ENCODE peak calls at places on chromosomes 3 and 15, in nine cellular contexts. G is SJSA1; N is skeletal muscle cell; Y is esophagus muscularis mucosa; T is ovary; H is fibroblast of the aortic adventitia; P is heart right ventricle; R is CD8-positive, alpha-beta memory T cell; O is AG09309. M is an unnamed sample.

GRCh38 chr3:46892285-46893145 is 15.0 kb downstream of the PTH1R start:
- DNase-seq in T (peak), P (peak), O (peak), H (peak), R (no peak), N (no peak), G (peak), Y (peak), M (peak)

GRCh38 chr3:61954097-61954528 is 392.7 kb downstream of the PTPRG start:
- DNase-seq in R (no peak), O (peak), H (peak), P (no peak), T (no peak), G (no peak), Y (no peak), N (peak), M (no peak)

GRCh38 chr3:194187543-194187942 is 51.6 kb downstream of the HES1 start:
- DNase-seq in N (no peak), P (no peak), R (no peak), T (no peak), G (no peak), Y (no peak), O (no peak), H (no peak), M (no peak)

GRCh38 chr15:77897896-77898406 is 179.6 kb downstream of the TBC1D2B start:
- DNase-seq in N (no peak), T (no peak), R (no peak), Y (no peak), H (no peak), G (no peak), O (no peak), P (no peak), M (no peak)

GRCh38 chr15:58369261-58369699 is 62.5 kb upstream of the LIPC start:
- DNase-seq in R (peak), T (no peak), G (peak), O (peak), H (peak), N (no peak), P (no peak), Y (peak), M (no peak)

GRCh38 chr15:69408841-69409240 is 5.3 kb upstream of the KIF23 start:
- DNase-seq in N (no peak), O (no peak), H (no peak), G (no peak), R (no peak), P (no peak), T (no peak), Y (no peak), M (no peak)

GRCh38 chr3:43723121-43723734 is 32.5 kb downstream of the ABHD5 start:
- DNase-seq in Y (no peak), H (peak), G (no peak), T (no peak), P (no peak), N (no peak), R (no peak), O (no peak), M (no peak)

GRCh38 chr15:42576776-42577175 is 1.4 kb downstream of the STARD9 start:
- DNase-seq in R (no peak), N (no peak), Y (no peak), G (no peak), T (no peak), O (no peak), H (no peak), P (no peak), M (no peak)

GRCh38 chr3:178022599-178022998 is 513.6 kb upstream of the KCNMB2 start:
- DNase-seq in R (no peak), O (peak), H (peak), T (no peak), Y (no peak), P (no peak), G (no peak), N (no peak), M (no peak)

GRCh38 chr3:111538687-111539086 is 3.3 kb upstream of the CD96 start:
- DNase-seq in N (peak), G (peak), R (peak), Y (no peak), P (no peak), O (no peak), T (no peak), H (peak), M (peak)

GRCh38 chr3:53161345-53161819 is 373 bp downstream of the PRKCD start:
- DNase-seq in H (no peak), R (no peak), Y (no peak), P (peak), N (no peak), O (no peak), T (no peak), G (peak), M (no peak)

GRCh38 chr15:59186501-59186900 is 20.1 kb upstream of the LDHAL6B start:
- DNase-seq in H (peak), G (no peak), O (no peak), P (no peak), R (no peak), T (no peak), Y (no peak), N (no peak), M (no peak)

GRCh38 chr3:97954193-97954827 is 17.9 kb downstream of the RIOX2 start:
- DNase-seq in N (no peak), G (no peak), T (no peak), P (no peak), Y (no peak), H (no peak), R (no peak), O (no peak), M (no peak)

GRCh38 chr3:184372296-184372821 is 5.6 kb downstream of the THPO start:
- DNase-seq in N (no peak), G (no peak), T (no peak), P (no peak), O (no peak), Y (no peak), H (no peak), R (no peak), M (no peak)

GRCh38 chr3:67648229-67648628 is 6.2 kb downstream of the SUCLG2 start:
- DNase-seq in P (no peak), Y (no peak), R (no peak), N (no peak), H (no peak), G (peak), O (no peak), T (no peak), M (no peak)

GRCh38 chr3:354433-354832 is 157.9 kb downstream of the CHL1 start:
- DNase-seq in G (peak), H (peak), O (peak), R (no peak), Y (no peak), T (peak), P (no peak), N (no peak), M (peak)

GRCh38 chr15:64274541-64274940 is 81.4 kb downstream of the CSNK1G1 start:
- DNase-seq in P (no peak), T (no peak), G (no peak), R (no peak), O (no peak), Y (no peak), H (no peak), N (no peak), M (no peak)

GRCh38 chr3:62201438-62202035 is 171.8 kb downstream of the FEZF2 start:
- DNase-seq in T (no peak), Y (no peak), G (no peak), P (no peak), O (peak), H (peak), N (no peak), R (no peak), M (no peak)

GRCh38 chr15:31046759-31047359 is 54.7 kb downstream of the TRPM1 start:
- DNase-seq in R (no peak), Y (no peak), H (no peak), G (no peak), O (no peak), P (no peak), T (no peak), N (no peak), M (no peak)

GRCh38 chr3:171967137-171967783 is 72.1 kb upstream of the FNDC3B start:
- DNase-seq in G (peak), P (no peak), N (peak), O (peak), T (no peak), H (peak), Y (no peak), R (no peak), M (peak)

GRCh38 chr3:102024270-102024904 is 175.1 kb downstream of the NFKBIZ start:
- DNase-seq in H (no peak), O (no peak), T (no peak), N (no peak), Y (no peak), P (no peak), R (no peak), G (no peak), M (no peak)

GRCh38 chr3:37793889-37794591 is 67.6 kb upstream of the CTDSPL start:
- DNase-seq in G (no peak), O (no peak), P (no peak), Y (no peak), T (no peak), H (no peak), R (no peak), N (no peak), M (no peak)

GRCh38 chr15:70078578-70079417 is 18.9 kb downstream of the TLE3 start:
- DNase-seq in G (no peak), P (no peak), N (no peak), R (no peak), H (no peak), Y (no peak), O (no peak), T (peak), M (no peak)

GRCh38 chr3:124850212-124850611 is 37.0 kb downstream of the ITGB5 start:
- DNase-seq in O (no peak), Y (no peak), N (no peak), H (no peak), P (no peak), T (no peak), G (no peak), R (no peak), M (no peak)

GRCh38 chr3:195260286-195260905 is 10.6 kb downstream of the XXYLT1 start:
- DNase-seq in O (no peak), G (no peak), R (no peak), H (no peak), P (no peak), N (no peak), T (no peak), Y (peak), M (peak)

GRCh38 chr15:25501828-25502446 is 63.1 kb upstream of the UBE3A start:
- DNase-seq in T (no peak), N (no peak), R (no peak), O (peak), G (peak), H (peak), Y (no peak), P (no peak), M (no peak)

GRCh38 chr3:169627073-169627472 is 36.4 kb downstream of the MECOM start:
- DNase-seq in R (no peak), N (no peak), O (no peak), H (no peak), T (no peak), P (no peak), Y (no peak), G (no peak), M (no peak)

GRCh38 chr15:99253381-99254090 is 2.3 kb downstream of the LRRC28 start:
- DNase-seq in T (no peak), O (peak), G (no peak), N (peak), Y (no peak), R (no peak), H (peak), P (no peak), M (no peak)

GRCh38 chr3:150609988-150610387 is 6.9 kb downstream of the SELENOT start:
- DNase-seq in H (no peak), G (no peak), N (no peak), R (no peak), T (no peak), P (no peak), Y (no peak), O (no peak), M (no peak)

GRCh38 chr15:81643773-81644172 is 269.8 kb upstream of the TMC3 start:
- DNase-seq in R (no peak), O (no peak), T (no peak), Y (no peak), G (no peak), P (no peak), H (no peak), N (no peak), M (no peak)

GRCh38 chr3:3615533-3615932 is 183.7 kb upstream of the LRRN1 start:
- DNase-seq in T (no peak), N (no peak), O (no peak), Y (no peak), P (no peak), R (no peak), H (no peak), G (no peak), M (no peak)

GRCh38 chr15:32774022-32774421 is 56.2 kb downstream of the GREM1 start:
- DNase-seq in R (no peak), T (no peak), H (peak), O (peak), N (peak), Y (no peak), G (peak), P (no peak), M (no peak)

DNA sequence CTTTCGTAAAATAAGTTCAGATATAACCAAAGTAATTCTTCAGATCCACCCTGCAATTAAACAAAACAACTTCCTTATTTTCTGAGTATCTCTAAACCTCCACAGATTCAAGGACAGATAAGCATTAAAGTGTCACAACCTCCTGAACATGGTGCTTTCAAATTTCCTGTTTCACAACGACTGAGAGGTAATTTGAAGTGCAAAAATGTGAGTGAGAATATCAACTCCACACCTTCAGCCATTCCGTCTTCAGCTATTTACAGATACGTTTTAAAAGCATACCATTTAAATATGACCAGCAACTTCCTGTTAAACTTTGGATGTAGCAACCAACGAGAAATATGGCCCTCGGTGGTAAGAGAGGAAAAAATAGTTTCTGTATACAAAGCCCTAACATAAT is 32.1 kb upstream of the PCSK6 start:
- DNase-seq in P (no peak), Y (no peak), O (no peak), R (no peak), G (peak), N (no peak), T (no peak), H (no peak), M (peak)
- H3K4me3 ChIP-seq in P (no peak), Y (no peak), O (no peak), R (no peak), G (no peak), N (no peak), T (no peak), H (no peak), M (no peak)

DNA sequence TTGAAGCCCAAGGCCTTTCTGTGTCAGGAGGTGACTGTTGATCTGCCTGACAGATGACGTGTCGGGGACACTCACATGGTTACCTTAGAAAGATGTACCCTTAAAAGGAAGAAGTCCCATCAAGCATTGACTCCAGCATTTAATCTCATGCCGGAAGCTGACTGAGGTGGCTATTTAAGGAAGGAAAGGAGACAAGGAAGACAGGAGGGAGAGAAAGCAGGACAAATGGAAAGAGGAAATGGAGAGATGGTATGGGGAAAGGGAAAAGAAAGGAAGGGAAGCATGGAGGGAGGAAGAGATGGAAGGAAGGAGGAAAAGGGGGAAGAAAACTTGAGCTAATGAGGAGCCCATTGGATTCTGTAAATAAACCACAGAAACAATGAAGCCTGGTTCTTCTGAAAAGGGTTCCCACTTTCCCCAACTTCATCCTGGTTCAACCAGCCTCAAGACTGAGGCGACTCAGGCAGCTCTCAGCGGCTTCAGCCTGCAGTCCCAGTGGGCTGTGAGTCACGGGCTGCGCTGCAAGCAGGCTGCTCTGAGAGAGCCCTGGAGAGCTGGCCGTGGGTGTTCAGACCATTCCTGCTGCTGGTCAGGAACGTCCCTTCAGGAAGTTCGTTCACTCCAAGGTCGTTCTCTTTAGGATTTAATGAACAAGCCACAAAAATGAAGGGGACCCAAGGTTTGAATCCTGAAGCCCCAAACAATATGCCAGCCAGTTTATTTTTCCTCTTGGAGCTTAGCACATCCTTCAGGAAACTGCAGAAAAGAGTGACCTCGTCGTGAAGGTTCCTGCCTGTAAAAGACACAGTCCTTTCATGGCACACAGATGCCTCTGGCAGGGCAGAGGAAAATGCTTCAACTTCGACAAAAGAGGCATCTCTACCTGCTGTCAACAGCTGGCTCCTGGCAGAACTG is 69.6 kb upstream of the THBS1 start:
- DNase-seq in T (peak), N (peak), R (no peak), Y (no peak), H (peak), O (peak), P (peak), G (peak), M (no peak)
- H3K4me3 ChIP-seq in T (no peak), N (no peak), R (no peak), Y (no peak), H (no peak), O (no peak), P (no peak), G (no peak), M (no peak)

GRCh38 chr3:189961525-189962161 is 159.1 kb downstream of the P3H2 start:
- DNase-seq in T (peak), G (peak), H (peak), O (peak), R (peak), Y (no peak), N (no peak), P (peak), M (peak)

GRCh38 chr3:189966843-189967242 is 153.9 kb downstream of the P3H2 start:
- DNase-seq in H (no peak), O (no peak), Y (no peak), P (no peak), T (no peak), N (no peak), G (no peak), R (no peak), M (peak)

GRCh38 chr3:189962466-189962865 is 158.2 kb downstream of the P3H2 start:
- DNase-seq in H (no peak), G (no peak), Y (no peak), T (no peak), P (no peak), O (no peak), R (no peak), N (no peak), M (no peak)

GRCh38 chr3:189964623-189965022 is 156.1 kb downstream of the P3H2 start:
- DNase-seq in H (no peak), T (no peak), R (no peak), N (no peak), P (no peak), O (no peak), G (no peak), Y (no peak), M (no peak)

GRCh38 chr3:189967254-189967865 is 153.3 kb downstream of the P3H2 start:
- DNase-seq in H (peak), T (no peak), Y (no peak), O (no peak), G (peak), P (no peak), N (no peak), R (peak), M (peak)
- H3K4me3 ChIP-seq in H (no peak), T (no peak), Y (no peak), O (no peak), G (no peak), P (no peak), N (no peak), R (no peak), M (no peak)

DNA sequence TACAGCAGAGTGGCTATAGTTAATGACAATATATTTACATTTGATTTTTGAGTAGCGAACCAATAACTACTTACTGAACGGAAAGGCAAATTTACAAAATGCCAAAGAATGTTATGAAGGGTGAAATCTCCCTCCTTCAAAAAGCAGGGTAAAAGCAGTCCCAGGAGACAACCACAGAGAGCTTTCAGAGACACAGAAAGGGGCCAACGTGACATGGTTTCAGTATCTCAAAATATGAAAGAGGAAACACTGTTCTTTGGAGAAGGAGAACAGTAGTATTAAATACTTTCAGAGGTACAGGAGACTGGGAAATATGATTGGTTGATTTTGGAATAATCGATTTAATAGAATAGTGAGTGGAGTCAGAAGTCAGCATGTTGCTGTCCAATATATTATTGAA is 52.3 kb upstream of the ROBO1 start:
- DNase-seq in O (no peak), N (no peak), T (no peak), Y (no peak), P (no peak), R (no peak), H (no peak), G (no peak), M (no peak)
- H3K4me3 ChIP-seq in O (no peak), N (no peak), T (no peak), Y (no peak), P (no peak), R (no peak), H (no peak), G (no peak), M (no peak)

GRCh38 chr3:128074851-128075515 is 22.7 kb downstream of the SEC61A1 start:
- DNase-seq in H (no peak), G (no peak), Y (no peak), P (no peak), N (no peak), R (no peak), T (no peak), O (no peak), M (no peak)

GRCh38 chr3:128075516-128076464 is 23.6 kb downstream of the SEC61A1 start:
- DNase-seq in P (peak), T (peak), R (peak), G (no peak), Y (no peak), H (peak), N (no peak), O (no peak), M (peak)

GRCh38 chr3:128078875-128079274 is 26.6 kb downstream of the SEC61A1 start:
- DNase-seq in Y (no peak), N (no peak), O (no peak), R (no peak), T (no peak), P (no peak), H (no peak), G (no peak), M (no peak)

GRCh38 chr3:128076783-128077624 is 24.8 kb downstream of the SEC61A1 start:
- DNase-seq in N (no peak), R (no peak), Y (no peak), T (no peak), G (no peak), H (no peak), P (peak), O (no peak), M (no peak)

GRCh38 chr3:128076465-128076782 is 24.2 kb downstream of the SEC61A1 start:
- DNase-seq in T (no peak), H (no peak), N (no peak), O (no peak), G (no peak), Y (no peak), R (no peak), P (no peak), M (no peak)
- H3K4me3 ChIP-seq in T (peak), H (peak), N (peak), O (no peak), G (no peak), Y (peak), R (peak), P (peak), M (no peak)